ENCODE peak calls at places on chromosomes 6 and 20, in six cellular contexts. G is KBM-7; T is occipital lobe; R is HuH-7; Y is activated CD8-positive, alpha-beta memory T cell treated with anti-CD3 and anti-CD28 coated beads, Interleukin-2, amount 50 U/mL, for 48 hours; A is T-helper 1 cell. H is an unnamed sample.

GRCh38 chr20:36461600-36462439 is 79.5 kb upstream of the MYL9 start:
- DNase-seq in G (peak), T (peak), R (peak), Y (peak), A (peak), H (no peak)

GRCh38 chr20:24160563-24161355 is 172.2 kb upstream of the GGTLC1 start:
- DNase-seq in G (peak), T (peak), R (peak), Y (no peak), A (no peak), H (peak)

GRCh38 chr6:35764238-35764896 is 12.0 kb upstream of the CLPSL2 start:
- DNase-seq in G (no peak), T (no peak), R (no peak), Y (no peak), A (no peak), H (no peak)

GRCh38 chr20:44465001-44465560 is 10.6 kb upstream of the TTPAL start:
- DNase-seq in G (no peak), T (no peak), R (no peak), Y (no peak), A (no peak), H (peak)

GRCh38 chr6:148395583-148396101 is 53.0 kb downstream of the SASH1 start:
- DNase-seq in G (no peak), T (no peak), R (no peak), Y (no peak), A (no peak), H (no peak)

GRCh38 chr6:137680678-137681346 is 186.2 kb upstream of the TNFAIP3 start:
- DNase-seq in G (no peak), T (no peak), R (no peak), Y (no peak), A (no peak), H (peak)

GRCh38 chr6:24960991-24961475 is 25.3 kb upstream of the RIPOR2 start:
- DNase-seq in G (peak), T (no peak), R (no peak), Y (no peak), A (no peak), H (no peak)

GRCh38 chr6:147614501-147614900 is 106.0 kb downstream of the SAMD5 start:
- DNase-seq in G (no peak), T (no peak), R (no peak), Y (no peak), A (no peak), H (no peak)

GRCh38 chr6:5096482-5096881 is 11.3 kb downstream of the PPP1R3G start:
- DNase-seq in G (no peak), T (no peak), R (no peak), Y (no peak), A (no peak), H (no peak)

GRCh38 chr6:79602859-79603258 is 28.3 kb upstream of the SH3BGRL2 start:
- DNase-seq in G (no peak), T (no peak), R (no peak), Y (no peak), A (no peak), H (no peak)

GRCh38 chr20:57594092-57594911 is 25.9 kb downstream of the ZBP1 start:
- DNase-seq in G (peak), T (no peak), R (peak), Y (peak), A (peak), H (peak)

GRCh38 chr6:106705156-106705555 is 75.8 kb downstream of the QRSL1 start:
- DNase-seq in G (no peak), T (no peak), R (no peak), Y (no peak), A (no peak), H (no peak)

GRCh38 chr6:53910834-53911233 is 116.0 kb downstream of the LRRC1 start:
- DNase-seq in G (no peak), T (peak), R (no peak), Y (no peak), A (no peak), H (peak)

GRCh38 chr20:58019850-58020625 is 208.4 kb downstream of the ANKRD60 start:
- DNase-seq in G (no peak), T (no peak), R (no peak), Y (peak), A (no peak), H (no peak)

GRCh38 chr20:61460261-61461047 is 208.4 kb downstream of the CDH4 start:
- DNase-seq in G (no peak), T (no peak), R (no peak), Y (no peak), A (no peak), H (no peak)

GRCh38 chr20:61953037-61953788 is 112.5 kb downstream of the TAF4 start:
- DNase-seq in G (no peak), T (no peak), R (no peak), Y (peak), A (no peak), H (no peak)

GRCh38 chr6:137171824-137172733 is 1.4 kb downstream of the IL22RA2 start:
- DNase-seq in G (no peak), T (no peak), R (no peak), Y (no peak), A (no peak), H (no peak)

GRCh38 chr6:65126667-65127066 is 580.4 kb downstream of the EYS start:
- DNase-seq in G (no peak), T (no peak), R (no peak), Y (no peak), A (no peak), H (no peak)

GRCh38 chr6:35727935-35728662 is 8.7 kb upstream of the ARMC12 start:
- DNase-seq in G (peak), T (peak), R (peak), Y (peak), A (peak), H (peak)

GRCh38 chr20:7087803-7088202 is 320.3 kb downstream of the BMP2 start:
- DNase-seq in G (no peak), T (no peak), R (no peak), Y (no peak), A (no peak), H (no peak)

GRCh38 chr6:36542041-36542440 is 5.2 kb downstream of the STK38 start:
- DNase-seq in G (no peak), T (no peak), R (no peak), Y (no peak), A (no peak), H (no peak)

GRCh38 chr20:10721112-10721896 is 47.5 kb upstream of the JAG1 start:
- DNase-seq in G (no peak), T (no peak), R (no peak), Y (no peak), A (no peak), H (no peak)

GRCh38 chr6:149855040-149855654 is 9.0 kb downstream of the LRP11 start:
- DNase-seq in G (no peak), T (no peak), R (no peak), Y (no peak), A (no peak), H (peak)

GRCh38 chr6:68533339-68533795 is 101.7 kb upstream of the ADGRB3 start:
- DNase-seq in G (no peak), T (no peak), R (no peak), Y (no peak), A (no peak), H (no peak)

GRCh38 chr6:35505985-35506384 is 6.7 kb downstream of the TULP1 start:
- DNase-seq in G (no peak), T (no peak), R (no peak), Y (no peak), A (no peak), H (no peak)

GRCh38 chr6:82841309-82841708 is 224.3 kb downstream of the UBE3D start:
- DNase-seq in G (no peak), T (no peak), R (no peak), Y (no peak), A (no peak), H (no peak)

GRCh38 chr20:47989957-47990356 is 204.7 kb upstream of the SULF2 start:
- DNase-seq in G (no peak), T (no peak), R (no peak), Y (no peak), A (no peak), H (no peak)

GRCh38 chr20:54340667-54341081 is 132.8 kb downstream of the PFDN4 start:
- DNase-seq in G (no peak), T (no peak), R (no peak), Y (no peak), A (no peak), H (peak)

GRCh38 chr6:6723792-6724318 is 135.3 kb downstream of the LY86 start:
- DNase-seq in G (no peak), T (no peak), R (no peak), Y (no peak), A (no peak), H (no peak)

GRCh38 chr6:125918230-125918629 is 38.3 kb upstream of the HINT3 start:
- DNase-seq in G (no peak), T (no peak), R (no peak), Y (no peak), A (no peak), H (no peak)

GRCh38 chr20:35523298-35523888 is 6.1 kb downstream of the C20orf173 start:
- DNase-seq in G (peak), T (no peak), R (peak), Y (no peak), A (no peak), H (no peak)

GRCh38 chr6:7640607-7641577 is 50.9 kb downstream of the SNRNP48 start:
- DNase-seq in G (no peak), T (no peak), R (no peak), Y (no peak), A (no peak), H (peak)

GRCh38 chr20:58906894-58907293 is 54.4 kb downstream of the GNAS start:
- DNase-seq in G (no peak), T (no peak), R (no peak), Y (no peak), A (no peak), H (peak)

GRCh38 chr6:113824411-113824810 is 32.7 kb upstream of the MARCKS start:
- DNase-seq in G (no peak), T (no peak), R (no peak), Y (no peak), A (no peak), H (no peak)

GRCh38 chr6:159134701-159135364 is 34.4 kb upstream of the FNDC1 start:
- DNase-seq in G (peak), T (peak), R (peak), Y (peak), A (peak), H (peak)

GRCh38 chr20:34473262-34473883 is 42.8 kb upstream of the DYNLRB1 start:
- DNase-seq in G (peak), T (no peak), R (peak), Y (peak), A (no peak), H (peak)

GRCh38 chr20:5811746-5812145 is 61.5 kb downstream of the SHLD1 start:
- DNase-seq in G (no peak), T (no peak), R (no peak), Y (no peak), A (no peak), H (no peak)

H was measured in amniotic epithelial cell.